ENCODE peak calls at places on chromosomes 13 and 19, in five cellular contexts. V is A549; U is activated CD4-positive, alpha-beta T cell treated with anti-CD3 and anti-CD28 coated beads, Interleukin-2, amount 50 U/mL, for 48 hours; S is IMR-90; A is iris pigment epithelial cell. F is an unnamed sample.

GRCh38 chr13:108426893-108427292 is 157.4 kb downstream of the TNFSF13B start:
- DNase-seq in A (peak), S (no peak), V (no peak), U (no peak), F (no peak)

GRCh38 chr19:49127674-49128544 is 8.6 kb downstream of the PPFIA3 start:
- DNase-seq in S (peak), A (peak), U (peak), V (peak), F (peak)

GRCh38 chr19:20444202-20444885 is 121.2 kb downstream of the ZNF737 start:
- DNase-seq in U (no peak), A (no peak), V (no peak), S (no peak), F (no peak)

GRCh38 chr19:45253396-45254027 is 2.4 kb downstream of the MARK4 start:
- DNase-seq in A (peak), V (no peak), S (peak), U (peak), F (no peak)

GRCh38 chr13:73698859-73699258 is 435.3 kb downstream of the KLF12 start:
- DNase-seq in V (no peak), A (peak), S (peak), U (no peak), F (no peak)

GRCh38 chr13:94950303-94950702 is 238.0 kb upstream of the SOX21 start:
- DNase-seq in U (no peak), V (no peak), A (no peak), S (no peak), F (no peak)

GRCh38 chr19:12610540-12611360 is at the start of the genes ZNF490 and ZNF791:
- DNase-seq in V (peak), S (peak), A (peak), U (peak), F (peak)

GRCh38 chr13:48594080-48594815 is 59.5 kb upstream of the CYSLTR2 start:
- DNase-seq in S (no peak), A (no peak), U (no peak), V (no peak), F (no peak)

GRCh38 chr19:3062165-3063105 is at the start of gene TLE5:
- DNase-seq in V (no peak), U (peak), A (peak), S (no peak), F (peak)

GRCh38 chr19:3039641-3040077 is 10.6 kb upstream of the TLE2 start:
- DNase-seq in V (no peak), S (no peak), A (no peak), U (no peak), F (peak)